ENCODE peak calls at places on chromosomes 5 and 9, in five cellular contexts. One of them, this sample, is unnamed.

GRCh38 chr5:31630931-31631330 is 8.0 kb upstream of the PDZD2 start:
- DNase-seq in neuronal stem cell: no peak
- DNase-seq in kidney: no peak
- DNase-seq in LHCN-M2: peak
- DNase-seq in NCI-H748 treated with DMSO at 0.1 percent for 48 hours: no peak
- DNase-seq in this sample: no peak

GRCh38 chr9:80699551-80699998 is 989.8 kb downstream of the TLE1 start:
- DNase-seq in neuronal stem cell: no peak
- DNase-seq in kidney: no peak
- DNase-seq in LHCN-M2: peak
- DNase-seq in NCI-H748 treated with DMSO at 0.1 percent for 48 hours: no peak
- DNase-seq in this sample: peak

GRCh38 chr9:99359336-99359735 is 137.3 kb downstream of the SEC61B start:
- DNase-seq in neuronal stem cell: no peak
- DNase-seq in kidney: no peak
- DNase-seq in LHCN-M2: no peak
- DNase-seq in NCI-H748 treated with DMSO at 0.1 percent for 48 hours: no peak
- DNase-seq in this sample: no peak

GRCh38 chr9:126853667-126854066 is 6.8 kb upstream of the ZBTB34 start:
- DNase-seq in neuronal stem cell: no peak
- DNase-seq in kidney: no peak
- DNase-seq in LHCN-M2: no peak
- DNase-seq in NCI-H748 treated with DMSO at 0.1 percent for 48 hours: no peak
- DNase-seq in this sample: peak

GRCh38 chr5:140381972-140382371 is 19.7 kb upstream of the ANKHD1 start:
- DNase-seq in neuronal stem cell: no peak
- DNase-seq in kidney: no peak
- DNase-seq in LHCN-M2: no peak
- DNase-seq in NCI-H748 treated with DMSO at 0.1 percent for 48 hours: no peak
- DNase-seq in this sample: no peak

GRCh38 chr9:70563437-70564204 is 149.2 kb upstream of the KLF9 start:
- DNase-seq in neuronal stem cell: no peak
- DNase-seq in kidney: no peak
- DNase-seq in LHCN-M2: peak
- DNase-seq in NCI-H748 treated with DMSO at 0.1 percent for 48 hours: no peak
- DNase-seq in this sample: peak

GRCh38 chr5:122907238-122907637 is 61.8 kb downstream of the SNX24 start:
- DNase-seq in neuronal stem cell: no peak
- DNase-seq in kidney: no peak
- DNase-seq in LHCN-M2: peak
- DNase-seq in NCI-H748 treated with DMSO at 0.1 percent for 48 hours: no peak
- DNase-seq in this sample: peak

GRCh38 chr5:153147891-153148623 is 342.4 kb upstream of the GRIA1 start:
- DNase-seq in neuronal stem cell: peak
- DNase-seq in kidney: no peak
- DNase-seq in LHCN-M2: peak
- DNase-seq in NCI-H748 treated with DMSO at 0.1 percent for 48 hours: peak
- DNase-seq in this sample: peak

GRCh38 chr9:92350129-92350739 is 24.5 kb downstream of the CENPP start:
- DNase-seq in neuronal stem cell: no peak
- DNase-seq in kidney: no peak
- DNase-seq in LHCN-M2: no peak
- DNase-seq in NCI-H748 treated with DMSO at 0.1 percent for 48 hours: no peak
- DNase-seq in this sample: peak

GRCh38 chr5:108046955-108047670 is 334.8 kb downstream of the FBXL17 start:
- DNase-seq in neuronal stem cell: no peak
- DNase-seq in kidney: no peak
- DNase-seq in LHCN-M2: no peak
- DNase-seq in NCI-H748 treated with DMSO at 0.1 percent for 48 hours: no peak
- DNase-seq in this sample: no peak

GRCh38 chr9:134620751-134621557 is 20.6 kb upstream of the COL5A1 start:
- DNase-seq in neuronal stem cell: no peak
- DNase-seq in kidney: peak
- DNase-seq in LHCN-M2: no peak
- DNase-seq in NCI-H748 treated with DMSO at 0.1 percent for 48 hours: no peak
- DNase-seq in this sample: no peak